ENCODE peak calls at places on chromosomes 4 and X, in eight cellular contexts. D is heart right ventricle, O is cardiac muscle cell, Q is NB4, K is WERI-Rb-1, A is stomach, E is kidney, I is fibroblast of villous mesenchyme. G is an unnamed sample.

GRCh38 chr4:100936676-100937390 is 410.5 kb downstream of the PPP3CA start:
- DNase-seq in D (no peak), O (no peak), Q (no peak), K (no peak), A (no peak), E (no peak), I (no peak), G (no peak)

GRCh38 chr4:21387683-21388082 is 560.9 kb downstream of the KCNIP4 start:
- DNase-seq in D (no peak), O (no peak), Q (no peak), K (no peak), A (no peak), E (no peak), I (no peak), G (no peak)

GRCh38 chr4:42371306-42372063 is 25.8 kb upstream of the SHISA3 start:
- DNase-seq in D (peak; percentile 30), O (peak; percentile 82), Q (peak; percentile 53), K (peak; percentile 19), A (no peak), E (no peak), I (peak; percentile 33), G (no peak)

GRCh38 chr4:41709844-41710481 is 38.6 kb downstream of the PHOX2B start:
- DNase-seq in D (no peak), O (peak; percentile 9), Q (peak; percentile 37), K (no peak), A (no peak), E (no peak), I (peak; percentile 88), G (no peak)

GRCh38 chrX:12946838-12947544 is 27.9 kb upstream of the TMSB4X start:
- DNase-seq in D (peak; percentile 69), O (peak; percentile 92), Q (peak; percentile 84), K (peak; percentile 76), A (peak; percentile 86), E (no peak), I (peak; percentile 86), G (no peak)

GRCh38 chr4:179750374-179750773 is 2308.1 kb upstream of the AGA start:
- DNase-seq in D (no peak), O (no peak), Q (peak; percentile 4), K (no peak), A (no peak), E (no peak), I (no peak), G (no peak)

GRCh38 chr4:8775751-8776355 is 95.8 kb downstream of the HMX1 start:
- DNase-seq in D (no peak), O (no peak), Q (no peak), K (no peak), A (no peak), E (peak; percentile 51), I (no peak), G (peak; percentile 68)

GRCh38 chr4:101604976-101605375 is 185.6 kb upstream of the BANK1 start:
- DNase-seq in D (no peak), O (no peak), Q (no peak), K (peak; percentile 26), A (no peak), E (no peak), I (peak; percentile 11), G (no peak)

GRCh38 chrX:46637937-46638336 is 64.4 kb downstream of the CHST7 start:
- DNase-seq in D (no peak), O (no peak), Q (peak; percentile 11), K (no peak), A (no peak), E (no peak), I (peak; percentile 6), G (no peak)

GRCh38 chr4:46386570-46386969 is 3.4 kb downstream of the GABRA2 start:
- DNase-seq in D (no peak), O (no peak), Q (no peak), K (peak; percentile 80), A (no peak), E (no peak), I (peak; percentile 4), G (no peak)

GRCh38 chr4:121397434-121397833 is 16.6 kb upstream of the QRFPR start:
- DNase-seq in D (no peak), O (no peak), Q (no peak), K (no peak), A (no peak), E (no peak), I (no peak), G (no peak)

GRCh38 chr4:43875655-43876054 is 573.0 kb downstream of the KCTD8 start:
- DNase-seq in D (no peak), O (no peak), Q (no peak), K (no peak), A (no peak), E (no peak), I (no peak), G (no peak)

GRCh38 chr4:81031389-81032173 is 1.1 kb downstream of the BMP3 start:
- DNase-seq in D (no peak), O (no peak), Q (no peak), K (no peak), A (no peak), E (no peak), I (no peak), G (peak; percentile 74)

GRCh38 chr4:40856836-40857362 is 107.1 kb downstream of the NSUN7 start:
- DNase-seq in D (peak; percentile 41), O (peak; percentile 60), Q (peak; percentile 81), K (peak; percentile 79), A (peak; percentile 65), E (peak; percentile 86), I (peak; percentile 57), G (peak; percentile 94)

GRCh38 chr4:87317527-87317926 is 5.2 kb downstream of the HSD17B13 start:
- DNase-seq in D (no peak), O (peak; percentile 34), Q (no peak), K (no peak), A (no peak), E (no peak), I (peak; percentile 60), G (no peak)

GRCh38 chr4:13722649-13723048 is 95.1 kb upstream of the BOD1L1 start:
- DNase-seq in D (no peak), O (no peak), Q (no peak), K (no peak), A (no peak), E (no peak), I (no peak), G (no peak)

GRCh38 chrX:101595739-101596419 is 21.9 kb downstream of the ARMCX6 start:
- DNase-seq in D (peak; percentile 49), O (peak; percentile 82), Q (peak; percentile 55), K (peak; percentile 27), A (no peak), E (no peak), I (peak; percentile 77), G (no peak)

GRCh38 chrX:49039598-49040375 is 3.4 kb downstream of the TFE3 start:
- DNase-seq in D (peak; percentile 63), O (peak; percentile 95), Q (peak; percentile 96), K (peak; percentile 67), A (peak; percentile 53), E (peak; percentile 92), I (peak; percentile 97), G (peak; percentile 86)

GRCh38 chr4:11799182-11799581 is 370.5 kb upstream of the HS3ST1 start:
- DNase-seq in D (no peak), O (no peak), Q (no peak), K (no peak), A (peak; percentile 27), E (no peak), I (no peak), G (no peak)

GRCh38 chr4:108172231-108172779 is 3.6 kb upstream of the LEF1 start:
- DNase-seq in D (peak; percentile 6), O (peak; percentile 29), Q (no peak), K (peak; percentile 67), A (no peak), E (no peak), I (no peak), G (no peak)

GRCh38 chr4:1937550-1937949 is 66.4 kb downstream of the NSD2 start:
- DNase-seq in D (no peak), O (no peak), Q (no peak), K (no peak), A (no peak), E (peak; percentile 18), I (no peak), G (no peak)
- TF ChIP-seq CTCF in D (no peak), O (no peak), Q (no peak), K (no peak), A (no peak), E (no peak), I (no peak), G (no peak)

GRCh38 chr4:127708985-127709384 is 21.2 kb upstream of the SLC25A31 start:
- DNase-seq in D (peak; percentile 15), O (peak; percentile 83), Q (no peak), K (no peak), A (peak; percentile 42), E (no peak), I (peak; percentile 39), G (no peak)

GRCh38 chr4:127709456-127709855 is 20.7 kb upstream of the SLC25A31 start:
- DNase-seq in D (no peak), O (peak; percentile 20), Q (no peak), K (no peak), A (no peak), E (no peak), I (no peak), G (no peak)
- H3K4me3 ChIP-seq in D (no peak overlapping the region), O (no peak overlapping the region), Q (no peak overlapping the region), K (no peak overlapping the region), A (no peak overlapping the region), E (no peak overlapping the region), I (no peak overlapping the region), G (no peak overlapping the region)

GRCh38 chrX:7170903-7171302 is 22.9 kb upstream of the PUDP start:
- DNase-seq in D (no peak), O (peak; percentile 13), Q (peak; percentile 62), K (peak; percentile 20), A (peak; percentile 32), E (no peak), I (peak; percentile 40), G (no peak)
- TF ChIP-seq CTCF in D (no peak), O (no peak), Q (peak; percentile 64), K (peak; percentile 59), A (no peak), E (peak; percentile 14), I (peak; percentile 44), G (no peak)

DNA sequence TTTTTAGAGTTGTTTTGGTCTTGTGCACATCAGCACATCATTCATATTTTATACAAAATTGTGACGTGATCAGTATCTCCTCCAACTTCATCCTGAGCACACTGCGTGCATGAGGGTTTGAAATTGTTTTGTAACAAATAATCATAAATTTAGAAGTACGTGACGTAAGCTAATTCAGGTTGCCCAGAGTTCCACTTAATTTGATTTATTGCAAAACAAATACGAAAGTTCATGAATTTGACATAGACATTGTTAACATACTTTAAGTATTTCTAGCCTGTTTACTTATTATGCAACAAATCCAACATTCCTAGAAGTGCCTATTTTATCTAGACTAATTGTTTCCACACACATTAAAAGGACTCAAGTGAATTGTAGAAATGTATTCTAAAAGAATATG is 48.3 kb downstream of the MAP7D3 start:
- DNase-seq in D (no peak), O (peak; percentile 63), Q (no peak), K (no peak), A (no peak), E (no peak), I (peak; percentile 84), G (no peak)
- H3K4me3 ChIP-seq in D (peak overlapping the region; percentile 46), O (no peak overlapping the region), Q (no peak overlapping the region), K (no peak overlapping the region), A (no peak overlapping the region), E (no peak overlapping the region), I (no peak overlapping the region), G (no peak overlapping the region)

GRCh38 chrX:23554304-23554703 is 113.0 kb upstream of the PRDX4 start:
- DNase-seq in D (no peak), O (peak; percentile 60), Q (peak; percentile 46), K (no peak), A (no peak), E (no peak), I (peak; percentile 38), G (no peak)
- TF ChIP-seq CTCF in D (peak; percentile 59), O (peak; percentile 52), Q (peak; percentile 41), K (peak; percentile 40), A (no peak), E (peak; percentile 22), I (peak; percentile 31), G (no peak)